ENCODE peak calls at places on chromosomes 4 and X, in ten cellular contexts. T is GM23338; I is naive thymus-derived CD4-positive, alpha-beta T cell; C is AG10803; R is EL; L is RCC 7860; J is effector memory CD4-positive, alpha-beta T cell; G is activated CD4-positive, alpha-beta T cell treated with anti-CD3 and anti-CD28 coated beads, Interleukin-2, amount 50 U/mL, for 1 hour; A is Panc1; F is GDM1. N is an unnamed sample.

GRCh38 chrX:24876782-24877315 is 138.9 kb downstream of the ARX start:
- DNase-seq in T (no peak), J (no peak), I (no peak), R (no peak), A (no peak), L (no peak), F (no peak), C (no peak), G (no peak), N (no peak)

GRCh38 chr4:8351931-8352367 is 82.4 kb downstream of the HTRA3 start:
- DNase-seq in I (no peak), J (no peak), G (no peak), A (no peak), R (no peak), T (no peak), C (peak; percentile 62), L (no peak), F (no peak), N (no peak)

GRCh38 chrX:103704863-103705262 is 5.8 kb upstream of the TMEM31 start:
- DNase-seq in C (no peak), G (no peak), L (no peak), F (no peak), R (no peak), A (no peak), J (no peak), I (no peak), T (no peak), N (no peak)

GRCh38 chrX:85988353-85988752 is 59.0 kb downstream of the CHM start:
- DNase-seq in G (no peak), A (no peak), I (no peak), L (no peak), F (no peak), R (no peak), J (no peak), C (no peak), T (no peak), N (no peak)

GRCh38 chrX:36087366-36087765 is 167.8 kb downstream of the CFAP47 start:
- DNase-seq in J (no peak), R (no peak), C (no peak), I (no peak), G (no peak), L (peak; percentile 5), F (no peak), T (no peak), A (no peak), N (no peak)

GRCh38 chr4:165520071-165520470 is 141.3 kb downstream of the CPE start:
- DNase-seq in F (no peak), R (no peak), L (no peak), T (no peak), I (no peak), G (no peak), A (no peak), J (no peak), C (no peak), N (no peak)

GRCh38 chrX:83508526-83509245 is 596 bp downstream of the POU3F4 start:
- DNase-seq in A (no peak), T (no peak), C (no peak), G (no peak), I (no peak), F (no peak), L (no peak), R (no peak), J (no peak), N (no peak)

GRCh38 chrX:53479295-53479694 is 45.1 kb upstream of the HSD17B10 start:
- DNase-seq in F (no peak), I (no peak), T (peak; percentile 63), J (no peak), G (no peak), R (no peak), A (no peak), C (no peak), L (no peak), N (no peak)

GRCh38 chrX:71253253-71254091 is 468 bp downstream of the ZMYM3 start:
- DNase-seq in I (no peak), G (peak; percentile 27), T (peak; percentile 55), A (no peak), R (peak; percentile 48), L (peak; percentile 15), C (peak; percentile 32), J (peak; percentile 32), F (no peak), N (peak; percentile 59)

GRCh38 chr4:143329985-143330384 is 6.7 kb upstream of the GAB1 start:
- DNase-seq in C (no peak), F (no peak), J (no peak), I (no peak), G (no peak), A (no peak), R (no peak), T (peak; percentile 55), L (no peak), N (no peak)

GRCh38 chr4:80006935-80007744 is 65.9 kb downstream of the ANTXR2 start:
- DNase-seq in A (no peak), G (no peak), T (no peak), I (no peak), J (no peak), R (no peak), F (no peak), L (no peak), C (peak; percentile 35), N (peak; percentile 14)

GRCh38 chr4:48906283-48907173 is at the start of gene OCIAD2:
- DNase-seq in I (peak; percentile 86), G (peak; percentile 81), T (peak; percentile 95), L (peak; percentile 76), R (peak; percentile 58), J (peak; percentile 75), A (no peak), F (no peak), C (peak; percentile 31), N (no peak)

GRCh38 chr4:26420903-26421302 is 69.4 kb downstream of the CCKAR start:
- DNase-seq in T (no peak), F (no peak), A (no peak), I (no peak), G (no peak), C (peak; percentile 22), J (no peak), L (no peak), R (no peak), N (no peak)